ENCODE peak calls at places on chromosomes 2 and 18, in six cellular contexts. F is astrocyte, U is AG10803, E is brain microvascular endothelial cell, D is upper lobe of right lung, T is HFF-Myc. S is an unnamed sample.

GRCh38 chr2:205976120-205976814 is 109.7 kb downstream of the INO80D start:
- DNase-seq in U (no peak), E (no peak), T (no peak), D (no peak), F (no peak), S (no peak)

GRCh38 chr2:58449286-58450010 is 208.3 kb upstream of the FANCL start:
- DNase-seq in E (no peak), F (peak; percentile 51), U (no peak), T (no peak), D (no peak), S (no peak)

GRCh38 chr2:30026091-30027055 is 105.0 kb upstream of the ALK start:
- DNase-seq in T (no peak), E (peak; percentile 22), F (peak; percentile 51), U (peak; percentile 55), D (peak; percentile 67), S (peak; percentile 45)

GRCh38 chr2:17398770-17399169 is 119.5 kb downstream of the RAD51AP2 start:
- DNase-seq in U (no peak), T (no peak), F (no peak), E (no peak), D (no peak), S (no peak)

GRCh38 chr2:12882393-12882792 is 165.7 kb downstream of the TRIB2 start:
- DNase-seq in D (no peak), U (no peak), E (no peak), F (no peak), T (no peak), S (no peak)

GRCh38 chr2:12177052-12177994 is 430.9 kb downstream of the LPIN1 start:
- DNase-seq in T (peak; percentile 59), E (peak; percentile 84), U (peak; percentile 87), D (no peak), F (peak; percentile 74), S (peak; percentile 45)

GRCh38 chr18:13716916-13717315 is 9.4 kb downstream of the FAM210A start:
- DNase-seq in U (no peak), T (no peak), F (no peak), E (no peak), D (no peak), S (no peak)

GRCh38 chr2:206969192-206969591 is 29.9 kb downstream of the CPO start:
- DNase-seq in F (no peak), T (no peak), U (no peak), D (no peak), E (no peak), S (no peak)

GRCh38 chr18:28905509-28905908 is 728.6 kb upstream of the CDH2 start:
- DNase-seq in D (no peak), E (peak; percentile 29), F (peak; percentile 83), U (peak; percentile 17), T (peak; percentile 32), S (peak; percentile 12)

GRCh38 chr2:176056411-176056810 is 27.4 kb downstream of the EVX2 start:
- DNase-seq in F (no peak), T (no peak), D (no peak), U (no peak), E (no peak), S (no peak)

GRCh38 chr2:241994556-241995213 is 125.2 kb downstream of the RTP5 start:
- DNase-seq in E (no peak), F (no peak), D (no peak), T (no peak), U (no peak), S (no peak)

GRCh38 chr2:198100323-198100722 is 295.9 kb downstream of the PLCL1 start:
- DNase-seq in D (no peak), E (no peak), U (peak; percentile 26), F (peak; percentile 26), T (no peak), S (peak; percentile 31)

GRCh38 chr2:110865188-110865587 is 132.8 kb downstream of the ACOXL start:
- DNase-seq in U (no peak), D (no peak), F (no peak), T (no peak), E (no peak), S (no peak)

GRCh38 chr18:12278153-12278764 is 24.1 kb downstream of the CIDEA start:
- DNase-seq in T (no peak), U (no peak), D (no peak), E (no peak), F (no peak), S (no peak)

GRCh38 chr2:67974564-67975430 is 88.0 kb downstream of the C1D start:
- DNase-seq in F (peak; percentile 19), D (no peak), T (no peak), E (no peak), U (peak; percentile 29), S (no peak)

GRCh38 chr18:38427234-38427633 is 861.6 kb upstream of the CELF4 start:
- DNase-seq in U (no peak), D (no peak), F (no peak), T (no peak), E (no peak), S (no peak)

GRCh38 chr2:127049927-127050802 is 56.8 kb downstream of the BIN1 start:
- DNase-seq in T (no peak), F (no peak), U (peak; percentile 42), E (peak; percentile 27), D (peak; percentile 81), S (no peak)

GRCh38 chr2:25699206-25699605 is 25.8 kb upstream of the DTNB start:
- DNase-seq in U (no peak), E (no peak), T (no peak), D (peak; percentile 39), F (no peak), S (no peak)

GRCh38 chr2:25698752-25699151 is 25.4 kb upstream of the DTNB start:
- DNase-seq in T (no peak), F (peak; percentile 50), E (no peak), U (no peak), D (no peak), S (no peak)

GRCh38 chr2:25700221-25700660 is 26.9 kb upstream of the DTNB start:
- DNase-seq in F (peak; percentile 27), D (peak; percentile 5), E (peak; percentile 32), T (no peak), U (peak; percentile 42), S (peak; percentile 11)

GRCh38 chr2:25701801-25702200 is 28.4 kb upstream of the DTNB start:
- DNase-seq in U (no peak), D (peak; percentile 6), T (no peak), F (no peak), E (no peak), S (no peak)

DNA sequence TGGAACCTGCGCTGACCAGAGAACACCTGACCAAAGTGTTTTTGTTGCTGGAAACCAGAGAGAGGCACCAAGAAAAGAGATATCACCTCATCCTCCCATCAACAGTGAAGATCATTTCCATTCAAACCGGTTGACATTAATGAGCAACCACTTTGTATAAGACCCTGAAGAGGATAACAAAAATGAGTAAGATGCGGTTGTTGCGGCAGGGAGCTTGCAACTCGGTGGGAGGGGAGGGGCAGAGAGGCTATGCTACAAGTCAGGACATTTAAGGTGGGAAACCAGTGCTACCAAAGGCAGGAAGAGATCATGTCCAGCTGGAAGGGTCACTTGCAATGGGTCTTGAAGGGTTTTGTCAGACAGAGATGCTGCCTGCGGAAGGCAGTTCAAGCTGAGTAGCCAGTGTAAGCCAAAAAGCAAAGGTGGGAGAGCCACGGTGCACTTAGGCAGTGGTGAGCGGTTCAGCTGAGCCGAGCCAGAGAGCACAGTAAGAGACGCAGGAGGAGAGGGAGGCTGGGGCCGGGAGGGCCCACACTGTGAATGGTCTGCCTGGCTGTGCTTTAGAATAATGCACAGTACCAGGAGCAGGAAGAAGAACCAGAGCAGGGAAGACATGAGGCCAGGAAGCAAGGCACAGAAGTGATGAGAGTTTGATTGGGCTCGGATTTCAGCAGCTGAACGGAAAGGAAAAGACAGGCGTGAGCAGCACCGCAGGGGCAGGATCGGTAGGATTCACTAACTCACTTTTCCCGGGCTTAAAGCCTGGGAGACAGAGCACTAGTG is 24.4 kb upstream of the DTNB start:
- DNase-seq in F (no peak), E (no peak), T (no peak), D (peak; percentile 29), U (no peak), S (no peak)
- H3K4me3 ChIP-seq in F (no peak overlapping the region), E (no peak overlapping the region), T (no peak overlapping the region), D (no peak overlapping the region), U (no peak overlapping the region), S (no peak overlapping the region)

GRCh38 chr2:178993788-178994187 is 56.1 kb downstream of the CCDC141 start:
- DNase-seq in F (no peak), E (no peak), U (no peak), T (no peak), D (no peak), S (no peak)

GRCh38 chr2:178994264-178994663 is 55.7 kb downstream of the CCDC141 start:
- DNase-seq in F (no peak), D (no peak), E (no peak), U (no peak), T (no peak), S (no peak)

DNA sequence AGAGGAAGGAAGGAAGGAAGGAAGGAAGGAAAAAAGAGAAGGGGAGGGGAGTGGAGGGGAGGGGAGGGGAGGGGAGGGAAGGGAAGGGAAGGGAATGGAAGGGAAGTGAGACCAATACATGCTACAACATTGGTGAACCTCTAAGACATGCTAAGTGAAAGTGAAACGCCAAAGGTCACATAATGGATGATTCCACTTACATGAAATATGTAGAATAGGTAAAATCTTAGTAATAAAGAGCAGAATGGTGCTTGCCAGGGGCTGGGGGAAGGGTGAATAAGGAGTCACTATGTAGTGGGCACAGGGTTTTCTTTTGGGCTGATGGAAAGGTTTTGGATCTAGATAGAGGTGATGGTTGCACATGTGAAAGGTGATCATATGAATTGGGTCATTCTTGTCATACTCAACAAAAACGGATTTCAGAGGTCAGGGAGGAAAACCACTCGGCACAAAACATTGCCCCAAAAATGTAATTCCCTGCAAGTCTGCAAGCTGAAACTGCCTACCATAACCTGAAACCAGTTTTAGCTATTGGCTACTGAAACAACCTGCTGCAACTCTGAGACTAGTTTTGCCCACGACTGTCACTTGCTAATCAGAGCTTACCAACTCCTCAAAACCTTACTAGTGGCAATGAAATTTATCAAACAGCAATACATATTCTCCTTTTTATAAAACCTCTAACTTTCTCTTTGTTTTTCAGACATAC is 59.2 kb downstream of the CCDC141 start:
- DNase-seq in D (no peak), E (no peak), U (no peak), T (no peak), F (no peak), S (no peak)
- H3K4me3 ChIP-seq in D (no peak overlapping the region), E (no peak overlapping the region), U (no peak overlapping the region), T (no peak overlapping the region), F (no peak overlapping the region), S (no peak overlapping the region)

GRCh38 chr2:218271487-218271797 is 1.1 kb downstream of the PNKD start:
- DNase-seq in T (no peak), D (no peak), E (no peak), U (no peak), F (no peak), S (no peak)
- H3K4me3 ChIP-seq in T (peak overlapping the region; percentile 96), D (peak overlapping the region; percentile 94), E (peak overlapping the region; percentile 92), U (peak overlapping the region; percentile 93), F (peak overlapping the region; percentile 73), S (peak overlapping the region; percentile 71)

GRCh38 chr18:6055711-6056110 is 160.4 kb upstream of the TMEM200C start:
- DNase-seq in D (no peak), E (peak; percentile 75), F (peak; percentile 90), T (peak; percentile 26), U (peak; percentile 14), S (peak; percentile 36)

GRCh38 chr18:6054443-6054842 is 159.1 kb upstream of the TMEM200C start:
- DNase-seq in F (no peak), D (no peak), U (no peak), T (no peak), E (no peak), S (no peak)

GRCh38 chr18:6057604-6058003 is 162.3 kb upstream of the TMEM200C start:
- DNase-seq in U (peak; percentile 3), D (no peak), T (no peak), F (peak; percentile 16), E (peak; percentile 67), S (peak; percentile 6)

GRCh38 chr18:6058941-6059340 is 163.6 kb upstream of the TMEM200C start:
- DNase-seq in E (peak; percentile 85), F (peak; percentile 89), U (peak; percentile 37), D (no peak), T (no peak), S (peak; percentile 60)

GRCh38 chr18:6056171-6056932 is 161.0 kb upstream of the TMEM200C start:
- DNase-seq in U (peak; percentile 40), T (peak; percentile 26), D (no peak), E (peak; percentile 62), F (peak; percentile 69), S (peak; percentile 31)
- H3K4me3 ChIP-seq in U (peak overlapping the region; percentile 5), T (no peak overlapping the region), D (no peak overlapping the region), E (no peak overlapping the region), F (peak overlapping the region; percentile 3), S (peak overlapping the region; percentile 7)

S was measured in skeletal muscle cell.